ENCODE peak calls at places on chromosomes 12 and 14, in four cellular contexts. B is mucosa of descending colon; V is right lobe of liver; I is activated naive CD4-positive, alpha-beta T cell treated with anti-CD3 and anti-CD28 coated beads, Interleukin-2, amount 50 U/mL, for 72 hours. S is an unnamed sample.
A peak's percentile ranks its signal among the peaks of the same experiment; 100 is the strongest.

GRCh38 chr12:116236986-116237385 is 40.5 kb downstream of the MED13L start:
- ATAC-seq in B (no peak), I (no peak), V (no peak), S (no peak)

GRCh38 chr12:75831413-75831812 is 200.2 kb downstream of the PHLDA1 start:
- ATAC-seq in B (no peak), V (peak; percentile 62), I (no peak), S (no peak)

GRCh38 chr14:22556021-22556989 is 32.7 kb downstream of the DAD1 start:
- ATAC-seq in V (peak; percentile 33), I (peak; percentile 55), B (peak; percentile 69), S (peak; percentile 67)

GRCh38 chr12:109928058-109928656 is 28.1 kb downstream of the TCHP start:
- ATAC-seq in B (no peak), V (no peak), I (no peak), S (peak; percentile 6)

GRCh38 chr12:120115066-120115465 is 1.5 kb downstream of the RAB35 start:
- ATAC-seq in I (no peak), V (no peak), B (no peak), S (no peak)

GRCh38 chr12:25806271-25806670 is 152.2 kb upstream of the RASSF8 start:
- ATAC-seq in I (peak; percentile 99), B (no peak), V (no peak), S (no peak)

GRCh38 chr12:49264466-49264872 is 413 bp upstream of the TUBA1C start:
- ATAC-seq in B (peak; percentile 72), V (peak; percentile 50), I (peak; percentile 49), S (peak; percentile 39)

GRCh38 chr12:63826002-63826585 is 18.4 kb upstream of the SRGAP1 start:
- ATAC-seq in V (peak; percentile 88), I (no peak), B (peak; percentile 72), S (peak; percentile 59)

GRCh38 chr12:102992297-102992696 is 34.8 kb downstream of the ASCL1 start:
- ATAC-seq in B (no peak), V (no peak), I (no peak), S (no peak)

GRCh38 chr12:62130400-62130799 is 129.8 kb upstream of the USP15 start:
- ATAC-seq in B (no peak), I (no peak), V (no peak), S (no peak)

GRCh38 chr14:78508023-78508422 is 337.9 kb downstream of the NRXN3 start:
- ATAC-seq in I (no peak), B (no peak), V (no peak), S (no peak)

GRCh38 chr12:64840129-64840528 is 15.7 kb downstream of the TBC1D30 start:
- ATAC-seq in I (no peak), B (peak; percentile 87), V (no peak), S (peak; percentile 88)

GRCh38 chr12:128818065-128819022 is 5.4 kb downstream of the SLC15A4 start:
- ATAC-seq in I (no peak), V (peak; percentile 28), B (no peak), S (no peak)

GRCh38 chr14:99249389-99249788 is 22.6 kb downstream of the BCL11B start:
- ATAC-seq in I (peak; percentile 74), B (no peak), V (no peak), S (peak; percentile 38)

GRCh38 chr14:76603713-76604112 is 157.6 kb upstream of the VASH1 start:
- ATAC-seq in V (peak; percentile 27), I (no peak), B (no peak), S (no peak)

GRCh38 chr14:64081174-64081746 is 212.9 kb downstream of the ESR2 start:
- ATAC-seq in I (peak; percentile 55), B (no peak), V (no peak), S (peak; percentile 68)

GRCh38 chr12:622420-622819 is 40.8 kb downstream of the NINJ2 start:
- ATAC-seq in V (peak; percentile 23), I (peak; percentile 85), B (peak; percentile 49), S (peak; percentile 61)

GRCh38 chr14:101716956-101717662 is 44.4 kb upstream of the PPP2R5C start:
- ATAC-seq in B (no peak), I (no peak), V (no peak), S (no peak)

GRCh38 chr12:12505544-12506501 is 56.8 kb downstream of the DUSP16 start:
- ATAC-seq in B (peak; percentile 46), V (peak; percentile 91), I (peak; percentile 92), S (peak; percentile 41)

GRCh38 chr14:91253795-91254323 is 9.4 kb upstream of the GPR68 start:
- ATAC-seq in I (peak; percentile 5), B (peak; percentile 4), V (peak; percentile 35), S (no peak)

S was measured in esophagus mucosa.